ENCODE peak calls at places on chromosomes 6 and 20, in ten cellular contexts. P is left ventricle myocardium inferior, Z is MM.1S, E is PC-9, A is cardiac muscle cell, G is thoracic aorta, R is heart left ventricle, H is neural progenitor cell, U is aorta, V is sigmoid colon. S is an unnamed sample. For H3K4me1, the result is how much of the 10 kb centered on the place peaks cover.

GRCh38 chr6:155943635-155944034 is 488.0 kb upstream of the NOX3 start:
- DNase-seq in P (no peak), Z (no peak), E (no peak), A (no peak), G (no peak), R (no peak), H (no peak), U (no peak), V (no peak), S (no peak)

GRCh38 chr20:50759678-50760077 is 28.3 kb downstream of the PARD6B start:
- DNase-seq in P (no peak), Z (no peak), E (no peak), A (no peak), G (no peak), R (no peak), H (no peak), U (no peak), V (no peak), S (no peak)

GRCh38 chr6:72748759-72749158 is 126.9 kb downstream of the KCNQ5 start:
- DNase-seq in P (no peak), Z (no peak), E (no peak), A (no peak), G (no peak), R (no peak), H (no peak), U (no peak), V (no peak), S (peak)

GRCh38 chr6:40054186-40054585 is 119.9 kb upstream of the MOCS1 start:
- DNase-seq in P (no peak), Z (no peak), E (no peak), A (no peak), G (no peak), R (no peak), H (no peak), U (no peak), V (no peak), S (no peak)

GRCh38 chr6:166162599-166163342 is 4.9 kb downstream of the TBXT start:
- DNase-seq in P (no peak), Z (no peak), E (no peak), A (no peak), G (no peak), R (no peak), H (no peak), U (no peak), V (peak), S (no peak)

GRCh38 chr6:53343092-53343491 is 5.7 kb downstream of the ELOVL5 start:
- DNase-seq in P (no peak), Z (no peak), E (no peak), A (no peak), G (no peak), R (no peak), H (no peak), U (no peak), V (no peak), S (no peak)

GRCh38 chr20:2697768-2698167 is 5.2 kb downstream of the EBF4 start:
- DNase-seq in P (no peak), Z (no peak), E (no peak), A (no peak), G (no peak), R (no peak), H (no peak), U (peak), V (peak), S (peak)

GRCh38 chr6:52059821-52060220 is 27.6 kb downstream of the PKHD1 start:
- DNase-seq in P (no peak), Z (no peak), E (no peak), A (no peak), G (no peak), R (no peak), H (no peak), U (no peak), V (no peak), S (no peak)

GRCh38 chr20:58107533-58107932 is 120.9 kb downstream of the ANKRD60 start:
- DNase-seq in P (no peak), Z (no peak), E (no peak), A (no peak), G (no peak), R (no peak), H (no peak), U (no peak), V (no peak), S (no peak)

GRCh38 chr6:119966484-119966883 is 616.9 kb upstream of the MAN1A1 start:
- DNase-seq in P (no peak), Z (no peak), E (no peak), A (no peak), G (no peak), R (no peak), H (peak), U (no peak), V (no peak), S (no peak)

GRCh38 chr6:42079941-42080464 is 29.7 kb downstream of the TAF8 start:
- DNase-seq in P (no peak), Z (no peak), E (no peak), A (no peak), G (no peak), R (no peak), H (no peak), U (no peak), V (no peak), S (no peak)

GRCh38 chr6:48069280-48069679 is 41.7 kb downstream of the PTCHD4 start:
- DNase-seq in P (no peak), Z (no peak), E (no peak), A (peak), G (no peak), R (no peak), H (peak), U (no peak), V (no peak), S (no peak)

GRCh38 chr20:50691585-50692552 is 527 bp upstream of the RIPOR3 start:
- DNase-seq in P (no peak), Z (no peak), E (no peak), A (peak), G (no peak), R (no peak), H (peak), U (no peak), V (peak), S (no peak)

DNA sequence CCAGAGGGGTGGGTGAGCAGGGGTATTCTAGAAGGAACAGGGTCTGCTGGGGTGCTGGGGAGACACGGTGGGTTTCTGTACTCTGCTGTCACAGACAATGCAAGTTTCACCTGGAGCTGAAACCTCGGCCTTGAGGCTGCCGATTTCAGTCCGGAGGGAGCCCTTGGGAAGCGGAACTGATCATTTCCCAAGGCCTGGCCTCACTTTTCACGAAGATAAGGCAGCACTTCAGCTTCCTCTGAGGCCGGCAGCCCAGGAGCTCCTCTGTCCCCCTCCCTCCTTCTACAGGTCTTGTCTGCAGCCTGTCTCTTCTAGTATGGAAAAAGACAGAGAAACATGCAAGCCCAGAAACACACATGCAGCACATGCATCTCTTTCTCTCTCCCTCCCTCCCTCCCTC is 242.1 kb downstream of the CDC5L start:
- DNase-seq in P (no peak), Z (no peak), E (no peak), A (peak), G (no peak), R (no peak), H (no peak), U (no peak), V (no peak), S (no peak)
- H3K27ac ChIP-seq in P (no peak), Z (no peak), E (no peak), A (no peak), G (no peak), R (no peak), H (no peak), U (no peak), V (no peak), S (no peak)

GRCh38 chr6:36594029-36594815 is at the start of gene SRSF3:
- DNase-seq in P (peak), Z (peak), E (peak), A (peak), G (peak), R (peak), H (peak), U (peak), V (peak), S (peak)

GRCh38 chr6:36592221-36592655 is 1.9 kb upstream of the SRSF3 start:
- DNase-seq in P (no peak), Z (peak), E (no peak), A (no peak), G (no peak), R (no peak), H (no peak), U (no peak), V (peak), S (no peak)

GRCh38 chr6:36595168-36595818 is 1.1 kb downstream of the SRSF3 start:
- DNase-seq in P (no peak), Z (no peak), E (no peak), A (peak), G (no peak), R (peak), H (peak), U (no peak), V (peak), S (peak)

GRCh38 chr6:36596359-36596758 is 2.2 kb downstream of the SRSF3 start:
- DNase-seq in P (no peak), Z (no peak), E (no peak), A (no peak), G (no peak), R (no peak), H (no peak), U (no peak), V (peak), S (no peak)

GRCh38 chr6:36594816-36595167 is 630 bp downstream of the SRSF3 start:
- DNase-seq in P (no peak), Z (no peak), E (no peak), A (no peak), G (no peak), R (no peak), H (no peak), U (no peak), V (peak), S (peak)
- H3K4me1 ChIP-seq in P (half or more), Z (under half), E (half or more), A (under half), G (under half), R (under half), H (under half), U (under half), V (under half), S (under half)

DNA sequence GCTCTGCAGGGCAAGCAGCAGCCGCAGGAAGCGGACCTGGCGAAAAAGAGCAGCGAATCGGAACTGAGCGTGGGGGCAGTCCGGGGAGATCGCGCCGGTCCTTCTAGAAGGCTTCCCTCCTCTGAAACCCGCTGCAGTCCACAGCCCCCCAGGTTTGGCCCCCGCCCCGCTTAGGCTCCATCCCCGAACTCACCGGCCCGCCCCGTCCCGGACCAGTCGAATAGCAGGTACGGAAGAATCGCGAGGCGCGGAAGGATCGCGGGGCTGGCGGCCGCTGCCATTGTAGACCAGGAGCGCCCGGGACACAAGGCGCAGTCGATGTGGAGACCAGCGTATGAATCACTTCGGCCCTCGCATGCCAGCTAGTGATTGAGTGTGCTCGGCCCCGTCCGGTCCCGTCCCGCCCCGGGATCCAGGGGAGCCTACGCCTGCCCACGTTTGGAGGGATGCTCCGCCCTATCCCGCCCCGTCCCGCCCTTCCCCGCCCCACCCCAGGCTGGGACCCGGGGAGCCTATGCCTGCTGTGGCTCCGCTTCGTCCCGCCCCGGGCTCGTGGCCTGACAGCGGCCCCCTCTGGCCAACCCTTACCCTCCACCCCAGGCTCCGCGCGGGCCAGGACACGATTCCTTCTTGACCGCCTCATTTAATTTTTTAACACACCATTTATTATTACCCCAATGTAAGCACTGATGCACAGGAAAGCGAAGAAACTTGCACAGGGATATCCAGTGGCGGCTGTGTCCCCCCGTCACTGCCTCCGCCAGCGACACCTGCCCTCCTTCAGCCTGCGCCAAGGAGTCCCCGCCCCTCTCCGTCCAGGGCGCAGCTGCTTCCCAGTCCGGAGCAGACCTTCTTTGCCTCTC is at the start of gene ULBP3:
- DNase-seq in P (peak), Z (peak), E (peak), A (peak), G (peak), R (peak), H (peak), U (peak), V (peak), S (peak)
- H3K27ac ChIP-seq in P (peak), Z (no peak), E (no peak), A (no peak), G (peak), R (peak), H (no peak), U (no peak), V (peak), S (peak)

GRCh38 chr20:32526125-32526524 is 59.0 kb downstream of the NOL4L start:
- DNase-seq in P (no peak), Z (no peak), E (no peak), A (no peak), G (no peak), R (no peak), H (no peak), U (peak), V (no peak), S (no peak)
- H3K4me1 ChIP-seq in P (half or more), Z (under half), E (under half), A (under half), G (under half), R (under half), H (under half), U (under half), V (under half), S (under half)

GRCh38 chr6:27020553-27020880 is 227.0 kb upstream of the PRSS16 start:
- DNase-seq in P (no peak), Z (no peak), E (no peak), A (no peak), G (no peak), R (no peak), H (no peak), U (no peak), V (no peak), S (no peak)
- H3K27ac ChIP-seq in P (peak), Z (no peak), E (peak), A (peak), G (peak), R (peak), H (no peak), U (no peak), V (peak), S (peak)

DNA sequence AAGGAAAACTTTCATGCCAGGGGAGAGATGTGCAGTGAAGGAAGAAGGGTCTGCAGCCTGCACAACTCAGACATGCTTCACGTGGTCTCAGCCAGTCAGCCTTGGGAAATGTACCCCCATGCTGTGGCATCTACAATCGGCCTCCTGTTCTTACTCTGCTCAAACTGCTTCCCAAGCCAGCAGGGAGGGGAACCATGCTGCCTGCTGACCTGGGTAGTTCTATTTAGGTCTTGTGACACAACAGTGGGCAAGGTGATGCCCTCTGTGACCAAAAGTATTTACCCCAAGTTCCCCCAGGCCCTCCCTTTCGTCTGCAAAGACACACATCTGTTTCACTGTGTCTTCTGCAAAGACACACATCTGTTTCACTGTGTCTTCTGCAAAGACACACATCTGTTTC is 106.9 kb downstream of the SLC23A2 start:
- DNase-seq in P (no peak), Z (peak), E (no peak), A (no peak), G (no peak), R (no peak), H (no peak), U (no peak), V (no peak), S (no peak)
- H3K4me1 ChIP-seq in P (under half), Z (under half), E (under half), A (under half), G (under half), R (under half), H (under half), U (under half), V (under half), S (under half)

GRCh38 chr6:112883095-112883494 is 536.0 kb downstream of the RFPL4B start:
- DNase-seq in P (no peak), Z (no peak), E (no peak), A (no peak), G (no peak), R (no peak), H (no peak), U (no peak), V (no peak), S (no peak)

GRCh38 chr6:112881828-112882227 is 534.7 kb downstream of the RFPL4B start:
- DNase-seq in P (no peak), Z (no peak), E (no peak), A (no peak), G (no peak), R (no peak), H (no peak), U (no peak), V (no peak), S (no peak)

GRCh38 chr6:112881027-112881426 is 533.9 kb downstream of the RFPL4B start:
- DNase-seq in P (no peak), Z (no peak), E (no peak), A (no peak), G (no peak), R (no peak), H (peak), U (no peak), V (no peak), S (no peak)

GRCh38 chr6:112879920-112880413 is 532.8 kb downstream of the RFPL4B start:
- DNase-seq in P (peak), Z (no peak), E (peak), A (no peak), G (no peak), R (no peak), H (peak), U (peak), V (peak), S (no peak)

DNA sequence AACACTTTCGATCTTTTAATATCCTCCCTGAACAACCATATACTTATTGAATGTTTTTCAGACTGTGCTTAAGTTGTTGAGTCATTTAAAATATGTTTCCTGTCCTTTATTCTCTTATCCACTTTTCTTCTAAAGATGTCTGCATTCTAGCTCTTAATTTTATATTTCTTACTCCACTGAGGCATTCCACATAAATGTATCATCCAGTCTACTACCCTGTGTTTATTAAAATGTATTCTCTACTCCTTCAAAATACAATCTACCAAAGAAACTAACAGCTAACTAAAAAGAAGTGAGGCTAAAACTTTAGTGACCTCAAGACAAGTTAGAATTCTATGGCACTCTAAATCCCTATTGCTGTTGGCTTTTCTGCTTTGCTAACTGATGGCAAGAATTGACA is 535.3 kb downstream of the RFPL4B start:
- DNase-seq in P (no peak), Z (no peak), E (no peak), A (no peak), G (no peak), R (no peak), H (no peak), U (no peak), V (no peak), S (peak)
- H3K27ac ChIP-seq in P (no peak), Z (no peak), E (no peak), A (no peak), G (no peak), R (no peak), H (no peak), U (no peak), V (no peak), S (peak)

GRCh38 chr6:7146079-7146828 is 38.5 kb downstream of the RREB1 start:
- DNase-seq in P (peak), Z (peak), E (peak), A (no peak), G (no peak), R (peak), H (no peak), U (no peak), V (peak), S (peak)
- H3K4me1 ChIP-seq in P (half or more), Z (half or more), E (half or more), A (half or more), G (half or more), R (half or more), H (half or more), U (under half), V (half or more), S (under half)

S was measured in SJSA1.